ENCODE peak calls at places on chromosomes 6 and 20, in four cellular contexts. One of them, this sample, is unnamed.

GRCh38 chr20:32010666-32011065 is 428 bp downstream of the CCM2L start:
- DNase-seq in GM12878: no peak
- DNase-seq in K562: no peak
- DNase-seq in HepG2: no peak
- DNase-seq in this sample: no peak

GRCh38 chr6:37306624-37307222 is 47.1 kb upstream of the RNF8 start:
- DNase-seq in GM12878: no peak
- DNase-seq in K562: no peak
- DNase-seq in HepG2: no peak
- DNase-seq in this sample: no peak

GRCh38 chr20:48846516-48847492 is 19.0 kb upstream of the PREX1 start:
- DNase-seq in GM12878: peak
- DNase-seq in K562: no peak
- DNase-seq in HepG2: no peak
- DNase-seq in this sample: peak

GRCh38 chr6:112337209-112337638 is 9.9 kb upstream of the RFPL4B start:
- DNase-seq in GM12878: no peak
- DNase-seq in K562: no peak
- DNase-seq in HepG2: peak
- DNase-seq in this sample: peak

GRCh38 chr20:752263-752662 is 16.0 kb downstream of the SLC52A3 start:
- DNase-seq in GM12878: no peak
- DNase-seq in K562: no peak
- DNase-seq in HepG2: no peak
- DNase-seq in this sample: no peak

GRCh38 chr20:52749938-52750337 is 222.2 kb upstream of the TSHZ2 start:
- DNase-seq in GM12878: no peak
- DNase-seq in K562: no peak
- DNase-seq in HepG2: no peak
- DNase-seq in this sample: no peak

GRCh38 chr6:13307508-13307995 is 20.8 kb downstream of the TBC1D7 start:
- DNase-seq in GM12878: no peak
- DNase-seq in K562: no peak
- DNase-seq in HepG2: no peak
- DNase-seq in this sample: no peak

GRCh38 chr6:44071670-44072451 is 55.4 kb downstream of the MRPL14 start:
- DNase-seq in GM12878: no peak
- DNase-seq in K562: no peak
- DNase-seq in HepG2: no peak
- DNase-seq in this sample: no peak

GRCh38 chr20:34791289-34792020 is 34.0 kb downstream of the NCOA6 start:
- DNase-seq in GM12878: no peak
- DNase-seq in K562: no peak
- DNase-seq in HepG2: no peak
- DNase-seq in this sample: no peak

GRCh38 chr6:17001188-17001587 is 100.7 kb upstream of the STMND1 start:
- DNase-seq in GM12878: no peak
- DNase-seq in K562: no peak
- DNase-seq in HepG2: no peak
- DNase-seq in this sample: no peak

GRCh38 chr20:51484141-51484815 is 58.2 kb downstream of the NFATC2 start:
- DNase-seq in GM12878: no peak
- DNase-seq in K562: no peak
- DNase-seq in HepG2: no peak
- DNase-seq in this sample: no peak

GRCh38 chr6:127100510-127101140 is 17.8 kb upstream of the RSPO3 start:
- DNase-seq in GM12878: no peak
- DNase-seq in K562: no peak
- DNase-seq in HepG2: no peak
- DNase-seq in this sample: no peak

GRCh38 chr6:113837170-113837569 is 20.0 kb upstream of the MARCKS start:
- DNase-seq in GM12878: no peak
- DNase-seq in K562: no peak
- DNase-seq in HepG2: no peak
- DNase-seq in this sample: no peak

DNA sequence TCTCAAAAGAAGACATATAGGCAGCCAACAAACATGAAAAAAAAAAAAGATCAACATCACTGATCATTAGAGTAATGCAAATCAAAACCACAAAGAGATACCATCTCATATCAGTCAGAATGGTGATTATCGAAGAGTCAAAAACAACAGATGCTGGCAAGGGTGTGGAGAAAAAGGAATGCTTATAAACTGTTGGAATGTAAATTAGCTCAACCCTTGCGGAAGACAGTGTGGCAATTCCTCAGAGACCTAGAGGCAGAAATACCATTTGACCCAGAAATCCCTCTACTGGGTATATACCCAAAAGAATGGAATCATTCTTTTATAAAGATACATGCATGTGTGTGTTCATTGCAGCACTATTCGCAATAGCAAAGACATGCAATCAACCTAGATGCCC is 303.8 kb upstream of the THEMIS start:
- DNase-seq in GM12878: no peak
- DNase-seq in K562: no peak
- DNase-seq in HepG2: no peak
- DNase-seq in this sample: no peak
- TF ChIP-seq NFIC in GM12878: no peak
- TF ChIP-seq NFIC in K562: no peak
- TF ChIP-seq NFIC in HepG2: no peak
- TF ChIP-seq NFIC in this sample: no peak

GRCh38 chr20:6606651-6607050 is 160.8 kb upstream of the BMP2 start:
- DNase-seq in GM12878: no peak
- DNase-seq in K562: no peak
- DNase-seq in HepG2: no peak
- DNase-seq in this sample: no peak
- TF ChIP-seq NFIC in GM12878: no peak
- TF ChIP-seq NFIC in K562: no peak
- TF ChIP-seq NFIC in HepG2: no peak
- TF ChIP-seq NFIC in this sample: no peak

GRCh38 chr6:169899481-169900145 is 148.2 kb downstream of the ERMARD start:
- DNase-seq in GM12878: no peak
- DNase-seq in K562: no peak
- DNase-seq in HepG2: no peak
- DNase-seq in this sample: no peak

GRCh38 chr6:169896826-169897456 is 145.5 kb downstream of the ERMARD start:
- DNase-seq in GM12878: no peak
- DNase-seq in K562: no peak
- DNase-seq in HepG2: no peak
- DNase-seq in this sample: no peak

GRCh38 chr6:169898788-169899480 is 147.5 kb downstream of the ERMARD start:
- DNase-seq in GM12878: no peak
- DNase-seq in K562: peak
- DNase-seq in HepG2: no peak
- DNase-seq in this sample: no peak

GRCh38 chr6:169895926-169896761 is 144.7 kb downstream of the ERMARD start:
- DNase-seq in GM12878: no peak
- DNase-seq in K562: no peak
- DNase-seq in HepG2: no peak
- DNase-seq in this sample: peak

DNA sequence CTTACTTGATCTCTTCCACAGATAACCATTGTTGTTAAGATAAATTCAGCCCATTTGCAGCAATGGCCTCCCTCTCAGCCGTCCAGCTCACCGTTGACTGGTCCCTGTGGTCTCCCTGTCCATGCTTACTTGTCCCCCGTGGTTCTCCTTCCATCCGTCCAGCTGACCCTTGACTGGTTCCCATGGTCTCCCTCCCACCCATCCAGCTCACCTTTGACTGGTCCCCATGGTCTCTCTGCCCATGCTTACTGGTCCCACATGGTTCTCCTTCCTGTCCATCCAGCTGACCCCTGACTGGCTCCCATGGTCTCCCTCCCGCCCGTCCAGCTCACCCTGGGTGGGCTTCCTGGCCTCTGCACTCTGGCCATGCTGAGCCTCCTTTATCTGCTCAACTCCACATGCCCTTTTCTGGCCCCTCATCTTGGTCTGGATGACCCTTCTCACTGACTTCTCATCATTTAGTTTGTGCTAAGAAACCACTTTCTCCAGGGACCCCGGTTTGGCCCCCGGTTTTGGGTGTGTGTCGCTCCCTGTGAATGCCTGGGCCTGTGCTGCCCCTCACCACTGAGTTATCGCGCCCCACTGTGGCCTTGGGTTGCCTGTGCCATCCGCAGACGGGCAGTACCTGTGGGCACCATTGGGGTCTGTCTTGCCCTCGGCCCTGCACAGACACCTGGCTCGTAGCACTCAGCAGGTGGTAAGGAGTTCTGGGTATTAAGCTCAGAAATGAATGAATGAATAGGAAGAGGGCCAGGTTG is 146.4 kb downstream of the ERMARD start:
- DNase-seq in GM12878: no peak
- DNase-seq in K562: no peak
- DNase-seq in HepG2: no peak
- DNase-seq in this sample: no peak
- TF ChIP-seq NFIC in GM12878: no peak
- TF ChIP-seq NFIC in K562: no peak
- TF ChIP-seq NFIC in HepG2: no peak
- TF ChIP-seq NFIC in this sample: no peak

DNA sequence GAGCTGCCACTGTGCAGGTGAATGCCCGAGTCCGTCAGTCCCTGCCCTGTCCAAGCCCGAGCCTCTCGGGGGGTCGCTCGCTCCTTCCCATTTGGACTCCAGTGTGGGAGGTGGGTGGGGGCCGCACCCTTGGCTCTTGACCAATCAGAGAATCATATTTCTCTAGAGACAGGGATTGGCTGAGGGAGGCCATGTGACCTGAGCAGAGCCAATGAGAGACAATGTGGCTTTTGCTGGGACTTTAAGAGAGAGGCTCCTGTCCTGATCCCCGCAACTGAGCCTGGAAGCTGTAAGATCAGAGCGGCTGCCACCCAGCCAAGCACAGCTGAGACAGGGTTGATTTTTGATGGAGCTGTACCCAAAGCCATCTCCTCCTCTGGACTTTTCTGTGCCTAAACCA is 199.3 kb downstream of the TFAP2C start:
- DNase-seq in GM12878: no peak
- DNase-seq in K562: peak
- DNase-seq in HepG2: no peak
- DNase-seq in this sample: no peak
- TF ChIP-seq NFIC in GM12878: no peak
- TF ChIP-seq NFIC in K562: no peak
- TF ChIP-seq NFIC in HepG2: no peak
- TF ChIP-seq NFIC in this sample: no peak

GRCh38 chr20:20466341-20466879 is 98.5 kb downstream of the INSM1 start:
- DNase-seq in GM12878: peak
- DNase-seq in K562: no peak
- DNase-seq in HepG2: no peak
- DNase-seq in this sample: no peak
- TF ChIP-seq NFIC in GM12878: peak
- TF ChIP-seq NFIC in K562: no peak
- TF ChIP-seq NFIC in HepG2: no peak
- TF ChIP-seq NFIC in this sample: no peak

DNA sequence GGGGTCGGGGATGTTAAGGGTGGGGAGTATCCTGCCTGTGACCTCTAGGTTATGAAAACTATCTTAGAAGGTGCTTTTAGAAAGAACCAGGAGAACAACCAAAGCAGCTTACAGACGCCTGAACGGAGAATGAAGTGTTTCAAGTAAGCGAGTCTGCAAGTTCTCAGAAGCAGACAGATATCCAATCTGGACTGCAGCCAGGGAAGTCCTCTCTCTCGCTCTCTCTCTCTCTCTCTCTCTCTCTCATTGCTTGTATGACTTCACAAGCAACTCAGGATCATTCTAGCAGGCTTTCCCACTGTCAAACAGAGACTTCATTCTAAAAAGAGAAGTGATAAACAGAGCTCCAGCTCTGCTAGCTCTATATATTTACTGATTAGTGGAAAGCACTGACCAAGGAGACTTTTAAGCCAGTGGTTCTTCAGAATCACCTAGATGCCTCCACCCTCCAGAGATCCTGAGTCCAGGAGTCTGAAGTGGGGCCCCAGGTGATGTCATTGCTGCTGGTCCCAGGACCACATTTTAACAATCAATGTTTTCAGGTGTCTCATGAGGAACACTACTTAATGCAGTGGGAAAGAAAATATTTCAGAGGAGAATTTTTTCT is 6.0 kb downstream of the TCF21 start:
- DNase-seq in GM12878: no peak
- DNase-seq in K562: no peak
- DNase-seq in HepG2: no peak
- DNase-seq in this sample: no peak
- TF ChIP-seq NFIC in GM12878: no peak
- TF ChIP-seq NFIC in K562: peak
- TF ChIP-seq NFIC in HepG2: no peak
- TF ChIP-seq NFIC in this sample: no peak

DNA sequence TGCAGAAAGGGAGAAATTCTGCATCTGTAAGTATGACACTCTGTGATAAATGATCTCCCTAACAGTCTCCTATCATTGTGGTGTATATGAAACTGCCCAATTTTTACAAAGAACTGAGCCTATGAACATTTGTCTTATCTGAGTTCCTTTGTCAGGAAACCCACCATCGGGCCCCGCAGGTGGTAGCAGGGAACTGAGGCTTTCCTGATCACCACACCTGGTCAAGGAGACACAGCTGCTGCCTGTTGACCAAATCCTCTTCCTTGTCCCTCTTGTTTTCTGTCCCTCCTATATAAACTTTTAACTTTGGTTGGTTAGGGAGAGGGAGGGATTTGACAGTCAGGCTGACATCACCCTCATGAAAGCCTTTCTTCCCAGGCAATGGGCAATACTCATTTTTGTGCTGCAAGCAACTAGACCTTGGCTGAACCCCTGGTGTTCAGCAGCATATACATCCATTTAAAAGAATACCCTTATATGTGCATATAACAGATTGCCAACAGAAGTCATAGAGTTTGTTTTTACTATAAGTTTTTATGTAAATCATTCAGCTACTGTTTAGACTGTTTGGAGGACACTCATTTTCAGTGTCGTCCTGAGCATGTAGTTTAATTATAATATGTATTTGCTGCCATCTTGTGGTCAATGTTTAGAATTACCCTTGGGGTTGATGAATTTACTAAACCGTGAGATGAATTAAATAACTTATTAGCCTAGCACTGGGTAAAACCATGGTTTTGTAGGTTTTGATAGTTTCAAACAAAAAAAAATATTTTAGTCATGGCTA is 17.0 kb downstream of the CRISP1 start:
- DNase-seq in GM12878: no peak
- DNase-seq in K562: peak
- DNase-seq in HepG2: peak
- DNase-seq in this sample: peak
- TF ChIP-seq NFIC in GM12878: no peak
- TF ChIP-seq NFIC in K562: no peak
- TF ChIP-seq NFIC in HepG2: no peak
- TF ChIP-seq NFIC in this sample: no peak

GRCh38 chr6:32083812-32084768 is 25.0 kb downstream of the TNXB start:
- DNase-seq in GM12878: no peak
- DNase-seq in K562: no peak
- DNase-seq in HepG2: no peak
- DNase-seq in this sample: no peak

GRCh38 chr6:32081676-32082075 is 27.5 kb downstream of the TNXB start:
- DNase-seq in GM12878: no peak
- DNase-seq in K562: no peak
- DNase-seq in HepG2: no peak
- DNase-seq in this sample: no peak

GRCh38 chr6:32081168-32081624 is 27.9 kb downstream of the TNXB start:
- DNase-seq in GM12878: no peak
- DNase-seq in K562: peak
- DNase-seq in HepG2: no peak
- DNase-seq in this sample: peak

GRCh38 chr6:32084780-32085179 is 24.4 kb downstream of the TNXB start:
- DNase-seq in GM12878: no peak
- DNase-seq in K562: no peak
- DNase-seq in HepG2: no peak
- DNase-seq in this sample: no peak

GRCh38 chr6:32082951-32083350 is 26.2 kb downstream of the TNXB start:
- DNase-seq in GM12878: no peak
- DNase-seq in K562: no peak
- DNase-seq in HepG2: no peak
- DNase-seq in this sample: no peak
- TF ChIP-seq NFIC in GM12878: no peak
- TF ChIP-seq NFIC in K562: no peak
- TF ChIP-seq NFIC in HepG2: no peak
- TF ChIP-seq NFIC in this sample: no peak

GRCh38 chr6:107661291-107661690 is 162.8 kb downstream of the SCML4 start:
- DNase-seq in GM12878: no peak
- DNase-seq in K562: no peak
- DNase-seq in HepG2: no peak
- DNase-seq in this sample: no peak
- TF ChIP-seq NFIC in GM12878: no peak
- TF ChIP-seq NFIC in K562: no peak
- TF ChIP-seq NFIC in HepG2: no peak
- TF ChIP-seq NFIC in this sample: no peak